ENCODE peak calls at places on chromosome 9, in eight cellular contexts. H, Y, V, F, Q, O, M and B are unnamed samples. For H3K4me1, the result is how much of the 10 kb centered on the place peaks cover.

GRCh38 chr9:78713746-78714405 is 417.0 kb downstream of the PSAT1 start:
- DNase-seq in H (no peak), Y (no peak), V (no peak), F (no peak), Q (no peak), O (no peak), M (no peak), B (no peak)

GRCh38 chr9:31519011-31519410 is 865.4 kb upstream of the ACO1 start:
- DNase-seq in H (no peak), Y (no peak), V (no peak), F (no peak), Q (no peak), O (no peak), M (no peak), B (no peak)

GRCh38 chr9:118961857-118962256 is 407.4 kb downstream of the BRINP1 start:
- DNase-seq in H (no peak), Y (no peak), V (peak), F (no peak), Q (no peak), O (no peak), M (peak), B (no peak)

GRCh38 chr9:118563677-118564076 is 805.6 kb downstream of the BRINP1 start:
- DNase-seq in H (no peak), Y (no peak), V (no peak), F (no peak), Q (no peak), O (no peak), M (no peak), B (no peak)

GRCh38 chr9:69412741-69413150 is 87.7 kb downstream of the ENTREP1 start:
- DNase-seq in H (peak), Y (peak), V (peak), F (peak), Q (peak), O (no peak), M (peak), B (no peak)

GRCh38 chr9:37692622-37693221 is 42.0 kb downstream of the FRMPD1 start:
- DNase-seq in H (no peak), Y (no peak), V (no peak), F (no peak), Q (no peak), O (no peak), M (no peak), B (no peak)

GRCh38 chr9:83166369-83166768 is 103.4 kb upstream of the RASEF start:
- DNase-seq in H (no peak), Y (no peak), V (no peak), F (no peak), Q (no peak), O (no peak), M (no peak), B (peak)

GRCh38 chr9:120878188-120879130 is 1.5 kb upstream of the PHF19 start:
- DNase-seq in H (no peak), Y (no peak), V (no peak), F (no peak), Q (no peak), O (no peak), M (no peak), B (no peak)

GRCh38 chr9:14018061-14018460 is 295.9 kb downstream of the NFIB start:
- DNase-seq in H (no peak), Y (no peak), V (no peak), F (no peak), Q (no peak), O (no peak), M (no peak), B (no peak)

GRCh38 chr9:36399980-36400331 is at the start of gene RNF38:
- DNase-seq in H (no peak), Y (no peak), V (no peak), F (no peak), Q (no peak), O (no peak), M (no peak), B (no peak)

GRCh38 chr9:91676042-91676441 is 252.4 kb upstream of the NFIL3 start:
- DNase-seq in H (no peak), Y (no peak), V (no peak), F (no peak), Q (no peak), O (no peak), M (no peak), B (no peak)

GRCh38 chr9:32360983-32361673 is 23.3 kb upstream of the ACO1 start:
- DNase-seq in H (no peak), Y (no peak), V (no peak), F (no peak), Q (no peak), O (no peak), M (no peak), B (no peak)

GRCh38 chr9:84966876-84967830 is 297.6 kb downstream of the NTRK2 start:
- DNase-seq in H (no peak), Y (no peak), V (peak), F (no peak), Q (no peak), O (no peak), M (no peak), B (no peak)

GRCh38 chr9:126489604-126490593 is 123.8 kb upstream of the LMX1B start:
- DNase-seq in H (no peak), Y (no peak), V (peak), F (peak), Q (no peak), O (no peak), M (no peak), B (no peak)

GRCh38 chr9:134965421-134965820 is 47.7 kb upstream of the FCN1 start:
- DNase-seq in H (peak), Y (no peak), V (no peak), F (no peak), Q (no peak), O (peak), M (no peak), B (peak)

GRCh38 chr9:122815544-122815943 is 12.8 kb downstream of the PDCL start:
- DNase-seq in H (no peak), Y (no peak), V (no peak), F (no peak), Q (no peak), O (no peak), M (no peak), B (no peak)

GRCh38 chr9:126275386-126276001 is 51.1 kb upstream of the MVB12B start:
- DNase-seq in H (no peak), Y (no peak), V (peak), F (no peak), Q (no peak), O (no peak), M (no peak), B (no peak)

GRCh38 chr9:71830131-71830530 is 61.8 kb upstream of the CEMIP2 start:
- DNase-seq in H (no peak), Y (no peak), V (no peak), F (no peak), Q (no peak), O (no peak), M (no peak), B (no peak)

GRCh38 chr9:129888809-129889460 is 53.7 kb downstream of the USP20 start:
- DNase-seq in H (no peak), Y (no peak), V (no peak), F (no peak), Q (no peak), O (no peak), M (no peak), B (no peak)
- H3K4me1 ChIP-seq in H (under half), Y (under half), V (under half), F (half or more), Q (half or more), O (under half), M (under half), B (under half)

GRCh38 chr9:128099932-128100491 is 27.5 kb downstream of the PTGES2 start:
- DNase-seq in H (no peak), Y (no peak), V (no peak), F (peak), Q (no peak), O (peak), M (no peak), B (no peak)
- H3K4me3 ChIP-seq in H (peak), Y (peak), V (no peak), F (peak), Q (peak), O (no peak), M (no peak), B (peak)

GRCh38 chr9:93365427-93366118 is 85.9 kb upstream of the FAM120A start:
- DNase-seq in H (no peak), Y (no peak), V (no peak), F (no peak), Q (no peak), O (no peak), M (no peak), B (no peak)

GRCh38 chr9:93364734-93365426 is 86.6 kb upstream of the FAM120A start:
- DNase-seq in H (no peak), Y (no peak), V (no peak), F (no peak), Q (no peak), O (no peak), M (no peak), B (no peak)

GRCh38 chr9:93357649-93358048 is 93.8 kb upstream of the FAM120A start:
- DNase-seq in H (no peak), Y (no peak), V (no peak), F (no peak), Q (no peak), O (no peak), M (no peak), B (no peak)

GRCh38 chr9:93366119-93366447 is 85.4 kb upstream of the FAM120A start:
- DNase-seq in H (no peak), Y (no peak), V (no peak), F (no peak), Q (no peak), O (no peak), M (no peak), B (no peak)

DNA sequence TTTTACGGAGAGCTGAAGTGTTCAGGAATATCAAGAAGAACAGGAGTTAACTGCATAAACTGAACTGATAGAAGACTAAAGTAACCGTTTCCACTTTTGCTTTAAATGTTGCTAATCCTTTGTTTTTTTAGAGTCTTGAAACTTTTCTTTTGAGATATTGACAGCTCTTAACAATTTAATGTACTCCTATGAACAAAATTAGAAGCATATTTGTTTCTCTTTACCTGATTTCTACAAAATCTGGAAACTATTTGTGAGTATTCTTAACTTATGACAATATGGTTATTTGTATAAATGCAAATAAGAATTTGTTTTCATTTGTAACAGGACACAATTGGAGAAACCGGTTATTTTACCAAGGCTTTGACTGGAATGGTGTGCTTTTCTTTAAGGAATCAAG is 89.5 kb upstream of the FAM120A start:
- DNase-seq in H (no peak), Y (no peak), V (no peak), F (no peak), Q (no peak), O (no peak), M (no peak), B (no peak)
- H3K4me1 ChIP-seq in H (under half), Y (under half), V (under half), F (under half), Q (under half), O (under half), M (under half), B (under half)

GRCh38 chr9:99259231-99259918 is 37.3 kb downstream of the SEC61B start:
- DNase-seq in H (peak), Y (peak), V (no peak), F (peak), Q (peak), O (peak), M (no peak), B (peak)
- H3K4me3 ChIP-seq in H (peak), Y (peak), V (no peak), F (peak), Q (peak), O (peak), M (no peak), B (peak)

GRCh38 chr9:114395196-114395595 is 7.4 kb upstream of the AKNA start:
- DNase-seq in H (no peak), Y (no peak), V (no peak), F (no peak), Q (no peak), O (no peak), M (no peak), B (no peak)
- H3K4me1 ChIP-seq in H (under half), Y (under half), V (under half), F (half or more), Q (under half), O (under half), M (under half), B (under half)

GRCh38 chr9:111728617-111729366 is 65.9 kb downstream of the SHOC1 start:
- DNase-seq in H (no peak), Y (no peak), V (no peak), F (no peak), Q (no peak), O (no peak), M (peak), B (no peak)

GRCh38 chr9:111731916-111732315 is 62.8 kb downstream of the SHOC1 start:
- DNase-seq in H (no peak), Y (no peak), V (no peak), F (no peak), Q (no peak), O (no peak), M (no peak), B (no peak)

GRCh38 chr9:111728143-111728542 is 66.6 kb downstream of the SHOC1 start:
- DNase-seq in H (no peak), Y (no peak), V (no peak), F (no peak), Q (no peak), O (no peak), M (no peak), B (no peak)

GRCh38 chr9:111726949-111727348 is 65.5 kb downstream of the GNG10 start:
- DNase-seq in H (no peak), Y (no peak), V (no peak), F (no peak), Q (no peak), O (no peak), M (no peak), B (no peak)

GRCh38 chr9:111730937-111731567 is 63.7 kb downstream of the SHOC1 start:
- DNase-seq in H (no peak), Y (no peak), V (no peak), F (no peak), Q (no peak), O (no peak), M (no peak), B (no peak)
- H3K4me3 ChIP-seq in H (no peak), Y (no peak), V (no peak), F (no peak), Q (no peak), O (no peak), M (no peak), B (no peak)

GRCh38 chr9:136090060-136090735 is 4.9 kb downstream of the NACC2 start:
- DNase-seq in H (peak), Y (peak), V (peak), F (peak), Q (no peak), O (no peak), M (no peak), B (no peak)
- H3K4me1 ChIP-seq in H (half or more), Y (half or more), V (under half), F (half or more), Q (half or more), O (under half), M (under half), B (under half)

DNA sequence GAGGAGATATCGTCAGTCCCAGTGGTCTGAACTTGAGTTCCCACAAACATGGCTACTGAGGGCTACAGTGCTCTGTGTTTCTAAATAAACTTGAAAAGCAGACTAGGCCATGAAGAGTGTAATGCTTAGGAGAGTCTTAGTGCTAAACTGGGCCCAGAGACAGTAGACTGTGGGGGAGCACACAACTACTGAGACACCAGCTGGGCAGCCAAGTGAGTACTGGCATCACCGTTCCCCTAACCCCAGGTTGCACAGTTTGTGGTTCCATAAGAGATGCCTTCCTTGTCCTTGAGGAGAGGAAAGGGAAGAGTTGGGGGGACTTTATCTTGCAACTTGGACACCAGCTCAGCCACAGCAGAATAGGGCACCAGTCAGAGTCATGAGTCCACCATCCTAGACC is 172.1 kb upstream of the DMRTA1 start:
- DNase-seq in H (no peak), Y (no peak), V (no peak), F (no peak), Q (no peak), O (no peak), M (no peak), B (no peak)
- H3K4me3 ChIP-seq in H (no peak), Y (no peak), V (no peak), F (no peak), Q (no peak), O (no peak), M (no peak), B (no peak)

GRCh38 chr9:137761032-137761431 is 116.5 kb upstream of the CACNA1B start:
- DNase-seq in H (no peak), Y (no peak), V (no peak), F (no peak), Q (no peak), O (no peak), M (no peak), B (no peak)

GRCh38 chr9:137761793-137762192 is 115.8 kb upstream of the CACNA1B start:
- DNase-seq in H (no peak), Y (no peak), V (no peak), F (no peak), Q (no peak), O (no peak), M (no peak), B (no peak)

GRCh38 chr9:137764171-137764671 is 113.4 kb upstream of the CACNA1B start:
- DNase-seq in H (no peak), Y (no peak), V (no peak), F (no peak), Q (no peak), O (no peak), M (no peak), B (no peak)

GRCh38 chr9:137763271-137763955 is 114.2 kb upstream of the CACNA1B start:
- DNase-seq in H (no peak), Y (no peak), V (no peak), F (no peak), Q (no peak), O (peak), M (no peak), B (no peak)

DNA sequence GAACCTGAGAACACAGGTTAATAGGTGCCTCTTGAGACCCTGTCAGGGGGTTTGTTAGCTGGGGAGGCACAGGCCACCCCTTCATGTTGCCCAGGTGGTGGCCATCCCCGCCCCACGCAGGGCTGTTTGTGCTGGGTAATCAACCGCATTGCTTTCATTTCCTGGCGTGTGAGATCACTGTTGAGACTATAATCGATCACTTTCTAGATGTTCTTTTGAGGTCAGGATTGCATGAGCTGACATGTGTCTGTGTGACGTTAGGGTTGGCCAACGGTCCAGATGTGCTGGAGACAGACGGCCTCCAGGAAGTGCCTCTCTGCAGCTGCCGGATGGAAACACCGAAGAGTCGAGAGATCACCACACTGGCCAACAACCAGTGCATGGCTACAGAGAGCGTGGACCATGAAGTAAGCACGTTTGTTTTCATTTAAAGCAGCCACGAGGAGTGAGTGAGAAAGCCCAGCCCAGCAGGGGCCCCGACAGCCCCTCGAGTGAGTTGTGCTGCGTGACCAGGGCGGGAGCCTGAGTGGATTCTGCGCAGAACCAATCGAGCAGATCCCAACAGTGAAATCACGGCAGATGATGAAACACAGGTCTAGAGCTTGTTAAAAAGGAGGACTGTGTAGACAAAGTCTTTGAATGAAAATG is 115.0 kb upstream of the CACNA1B start:
- DNase-seq in H (no peak), Y (peak), V (no peak), F (no peak), Q (no peak), O (no peak), M (no peak), B (no peak)
- H3K4me1 ChIP-seq in H (under half), Y (under half), V (under half), F (under half), Q (under half), O (under half), M (under half), B (under half)